ENCODE peak calls at places on chromosomes 1 and 21, in six cellular contexts. A is RWPE1, N is RWPE2, Q is caudate nucleus, J is lung, W is thoracic aorta. H is an unnamed sample.

GRCh38 chr1:42931911-42932422 is 26.7 kb downstream of the SLC2A1 start:
- DNase-seq in A (no peak), N (no peak), Q (no peak), W (no peak), J (peak), H (no peak)

GRCh38 chr1:179178135-179178630 is 51.3 kb downstream of the ABL2 start:
- DNase-seq in A (no peak), W (no peak), J (no peak), N (no peak), Q (no peak), H (no peak)

GRCh38 chr1:172699111-172699510 is 40.2 kb downstream of the FASLG start:
- DNase-seq in J (no peak), N (no peak), Q (no peak), W (no peak), A (peak), H (peak)

GRCh38 chr1:198858026-198858425 is 219.2 kb downstream of the PTPRC start:
- DNase-seq in W (no peak), A (no peak), Q (no peak), J (no peak), N (no peak), H (no peak)

GRCh38 chr1:114296413-114296812 is 142.7 kb upstream of the SYT6 start:
- DNase-seq in A (no peak), W (no peak), J (no peak), Q (no peak), N (no peak), H (no peak)

GRCh38 chr1:27598902-27599528 is 4.9 kb downstream of the AHDC1 start:
- DNase-seq in A (no peak), J (peak), W (peak), N (no peak), Q (no peak), H (no peak)

GRCh38 chr21:42674351-42674940 is 21.0 kb downstream of the PDE9A start:
- DNase-seq in J (no peak), Q (no peak), A (no peak), N (no peak), W (no peak), H (no peak)

GRCh38 chr21:33899199-33899598 is 16.4 kb downstream of the ATP5PO start:
- DNase-seq in J (no peak), Q (no peak), N (no peak), W (no peak), A (no peak), H (no peak)

GRCh38 chr1:67355745-67356424 is 48.2 kb downstream of the IL12RB2 start:
- DNase-seq in N (no peak), W (no peak), Q (no peak), A (peak), J (no peak), H (peak)

GRCh38 chr1:23577056-23577985 is 18.0 kb upstream of the ID3 start:
- DNase-seq in A (peak), Q (no peak), J (no peak), W (no peak), N (no peak), H (no peak)

GRCh38 chr1:4517559-4517958 is 136.8 kb upstream of the AJAP1 start:
- DNase-seq in A (no peak), N (no peak), W (no peak), Q (no peak), J (no peak), H (no peak)

GRCh38 chr1:28458237-28459228 is 47.3 kb upstream of the RCC1 start:
- DNase-seq in Q (no peak), W (no peak), N (no peak), J (no peak), A (no peak), H (no peak)

GRCh38 chr21:45288441-45288841 is 746 bp upstream of the POFUT2 start:
- DNase-seq in W (no peak), J (no peak), Q (no peak), N (peak), A (no peak), H (no peak)

GRCh38 chr1:220690140-220691038 is at the start of gene C1orf115:
- DNase-seq in W (peak), J (peak), A (peak), Q (no peak), N (no peak), H (no peak)

GRCh38 chr1:92623187-92623778 is 136.6 kb upstream of the GFI1 start:
- DNase-seq in A (no peak), Q (no peak), J (no peak), N (no peak), W (no peak), H (no peak)

GRCh38 chr1:117794073-117794472 is 135.3 kb downstream of the GDAP2 start:
- DNase-seq in W (no peak), N (no peak), J (no peak), Q (no peak), A (no peak), H (no peak)

GRCh38 chr1:9691108-9691445 is 39.5 kb downstream of the PIK3CD start:
- DNase-seq in A (no peak), Q (no peak), N (no peak), J (no peak), W (no peak), H (no peak)

GRCh38 chr21:16855164-16855667 is 657.6 kb upstream of the CXADR start:
- DNase-seq in J (no peak), N (no peak), W (no peak), A (no peak), Q (no peak), H (no peak)

GRCh38 chr1:106571109-106571508 is 485.4 kb upstream of the PRMT6 start:
- DNase-seq in J (no peak), A (no peak), W (no peak), Q (no peak), N (no peak), H (peak)

GRCh38 chr1:43688594-43689000 is 18.7 kb upstream of the ST3GAL3 start:
- DNase-seq in Q (no peak), N (no peak), J (no peak), A (no peak), W (no peak), H (no peak)

GRCh38 chr1:184387871-184388670 is 1.2 kb downstream of the C1orf21 start:
- DNase-seq in A (peak), N (no peak), W (no peak), J (peak), Q (no peak), H (peak)

GRCh38 chr1:192877283-192877886 is 68.5 kb downstream of the RGS2 start:
- DNase-seq in Q (no peak), J (no peak), A (no peak), W (no peak), N (no peak), H (no peak)

GRCh38 chr1:33036051-33036525 is 595 bp downstream of the AK2 start:
- DNase-seq in A (peak), W (no peak), N (no peak), Q (no peak), J (no peak), H (no peak)

GRCh38 chr1:100752806-100753205 is 33.3 kb downstream of the VCAM1 start:
- DNase-seq in A (no peak), Q (no peak), J (no peak), W (no peak), N (no peak), H (no peak)

GRCh38 chr1:18943914-18944572 is 12.4 kb downstream of the IFFO2 start:
- DNase-seq in Q (no peak), A (no peak), W (no peak), N (no peak), J (no peak), H (no peak)

GRCh38 chr1:234619794-234620247 is 9.8 kb upstream of the IRF2BP2 start:
- DNase-seq in Q (no peak), A (no peak), J (no peak), W (no peak), N (no peak), H (no peak)

GRCh38 chr1:5734414-5734813 is 257.8 kb downstream of the NPHP4 start:
- DNase-seq in Q (no peak), A (no peak), W (no peak), N (no peak), J (no peak), H (no peak)

GRCh38 chr1:235297579-235297978 is 30.4 kb downstream of the ARID4B start:
- DNase-seq in N (no peak), J (no peak), A (no peak), W (no peak), Q (no peak), H (no peak)

GRCh38 chr1:155009221-155009711 is 6.7 kb downstream of the ZBTB7B start:
- DNase-seq in N (peak), W (no peak), A (no peak), J (no peak), Q (no peak), H (no peak)

GRCh38 chr1:246203180-246203579 is 303.9 kb downstream of the SMYD3 start:
- DNase-seq in A (no peak), N (no peak), W (no peak), J (no peak), Q (no peak), H (no peak)

GRCh38 chr21:43726686-43727570 is 8.0 kb downstream of the PDXK start:
- DNase-seq in W (no peak), A (no peak), N (no peak), Q (no peak), J (no peak), H (no peak)

DNA sequence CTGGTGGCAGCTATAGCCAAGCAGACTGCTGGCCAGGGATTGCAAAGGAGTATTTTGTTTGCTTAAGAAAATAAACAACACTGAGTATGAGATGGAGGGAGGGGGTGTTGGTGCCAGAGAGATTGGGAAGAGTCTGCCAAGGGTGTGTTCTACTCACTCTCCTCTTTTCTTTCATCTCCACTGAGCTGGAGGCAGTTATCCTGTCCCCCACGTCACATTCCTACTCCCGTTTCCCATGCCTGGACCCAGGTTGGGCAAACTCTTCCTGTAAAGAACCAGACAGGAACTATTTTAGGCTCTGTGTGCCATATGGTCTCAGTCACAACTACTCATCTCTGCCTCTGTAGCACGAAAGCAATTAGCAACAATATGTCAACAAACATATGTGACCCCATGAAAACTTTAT is 1.4 kb upstream of the IL24 start:
- DNase-seq in N (no peak), W (no peak), Q (no peak), J (no peak), A (no peak), H (no peak)
- H3K27ac ChIP-seq in N (peak), W (no peak), Q (no peak), J (peak), A (peak), H (peak)

DNA sequence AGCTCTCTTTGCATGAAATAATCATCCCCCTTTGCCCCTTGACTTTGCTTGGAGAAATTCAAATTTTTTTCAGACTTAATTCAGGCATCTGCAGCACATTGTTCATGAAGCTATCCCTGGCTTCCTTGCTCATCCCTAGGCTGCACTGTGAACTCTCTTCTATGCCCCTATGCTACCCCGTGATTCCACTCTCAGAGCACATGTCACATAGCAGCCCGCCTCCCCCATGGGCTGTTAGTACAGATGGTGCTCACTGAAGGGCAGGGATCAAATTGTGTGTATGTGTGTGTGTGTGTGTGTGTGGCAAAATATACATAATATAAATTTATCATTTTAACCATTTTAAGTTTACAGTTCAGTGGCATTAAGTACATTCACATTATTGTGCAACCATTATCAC is 69.0 kb upstream of the DAB1 start:
- DNase-seq in Q (no peak), A (no peak), J (no peak), N (no peak), W (no peak), H (no peak)
- H3K27ac ChIP-seq in Q (no peak), A (no peak), J (no peak), N (no peak), W (no peak), H (no peak)

GRCh38 chr1:201504799-201505504 is 2.0 kb downstream of the CSRP1 start:
- DNase-seq in W (no peak), A (no peak), Q (no peak), N (no peak), J (no peak), H (no peak)

GRCh38 chr1:201504179-201504631 is 2.7 kb downstream of the CSRP1 start:
- DNase-seq in J (no peak), Q (no peak), W (no peak), N (no peak), A (no peak), H (no peak)

GRCh38 chr1:201506092-201506491 is 831 bp downstream of the CSRP1 start:
- DNase-seq in W (no peak), J (no peak), Q (no peak), A (no peak), N (no peak), H (no peak)

GRCh38 chr1:201506573-201507567 is at the start of gene CSRP1:
- DNase-seq in J (peak), W (peak), A (peak), Q (no peak), N (peak), H (no peak)

DNA sequence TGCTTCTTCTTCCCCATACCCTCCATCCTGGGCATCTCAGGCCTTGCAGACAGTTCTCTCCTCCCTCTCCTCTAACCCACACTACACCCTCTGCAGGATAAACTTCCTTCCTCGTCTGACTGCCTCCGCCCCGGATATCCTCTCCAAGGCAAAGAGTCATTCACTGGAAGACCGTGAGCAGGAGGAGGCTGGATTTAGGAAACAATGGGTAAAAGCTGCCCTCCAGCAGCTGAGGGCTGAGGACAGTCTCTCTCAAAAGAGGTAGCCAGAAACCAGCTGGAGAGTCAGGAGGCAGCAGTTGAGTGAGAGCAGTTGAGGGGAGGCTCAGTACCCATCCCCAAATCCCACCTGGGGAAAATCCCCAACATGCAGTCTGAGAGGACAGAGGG is 1.4 kb downstream of the CSRP1 start:
- DNase-seq in W (no peak), N (no peak), Q (no peak), A (peak), J (no peak), H (no peak)
- H3K27ac ChIP-seq in W (peak), N (peak), Q (peak), A (peak), J (peak), H (peak)

GRCh38 chr1:244050835-244051444 is at the start of gene ZBTB18:
- DNase-seq in J (no peak), N (no peak), W (no peak), Q (no peak), A (no peak), H (no peak)
- H3K27ac ChIP-seq in J (peak), N (no peak), W (peak), Q (peak), A (peak), H (no peak)

H was measured in epithelial cell of prostate.